ENCODE peak calls at places on chromosomes 12 and 14, in ten cellular contexts. V is T-helper 1 cell; J is stimulated activated CD8-positive, alpha-beta memory T cell treated with anti-CD3 and anti-CD28 coated beads, Interleukin-12 subunit alpha, Interleukin-12 subunit beta, amount 100 ng/mL, for 1 hour; E is AG09309; S is left cardiac atrium; K is cerebellum; X is pancreas; A is H4; Q is smooth muscle cell of the brain vasculature; L is T-cell. W is an unnamed sample.

GRCh38 chr14:78752789-78753188 is 582.6 kb downstream of the NRXN3 start:
- DNase-seq in X (peak; percentile 22), E (no peak), V (no peak), S (no peak), K (no peak), L (no peak), A (no peak), J (no peak), Q (no peak), W (no peak)

GRCh38 chr14:56199095-56199975 is 81.1 kb downstream of the PELI2 start:
- DNase-seq in J (no peak), K (no peak), X (no peak), Q (peak; percentile 89), E (peak; percentile 86), A (peak; percentile 99), S (no peak), L (no peak), V (no peak), W (peak; percentile 30)

GRCh38 chr12:124630791-124631313 is 63.4 kb upstream of the NCOR2 start:
- DNase-seq in S (no peak), K (no peak), J (no peak), V (no peak), Q (no peak), L (no peak), A (no peak), X (no peak), E (no peak), W (no peak)

GRCh38 chr12:18658829-18659228 is 79.0 kb downstream of the PLCZ1 start:
- DNase-seq in J (no peak), X (no peak), S (no peak), Q (no peak), K (no peak), V (no peak), L (no peak), E (no peak), A (no peak), W (no peak)

GRCh38 chr12:132469423-132469822 is 20.5 kb upstream of the FBRSL1 start:
- DNase-seq in K (no peak), Q (no peak), A (no peak), E (no peak), L (no peak), V (no peak), S (no peak), X (no peak), J (no peak), W (no peak)

GRCh38 chr14:103073876-103074698 is 9.9 kb upstream of the LBHD2 start:
- DNase-seq in J (no peak), Q (no peak), A (no peak), E (no peak), V (no peak), X (no peak), S (no peak), K (peak; percentile 29), L (no peak), W (no peak)

GRCh38 chr12:120822832-120823503 is 81.2 kb downstream of the SPPL3 start:
- DNase-seq in S (no peak), V (no peak), E (no peak), Q (no peak), X (no peak), K (no peak), A (no peak), J (no peak), L (no peak), W (no peak)

GRCh38 chr14:27553820-27554219 is 956.0 kb upstream of the NOVA1 start:
- DNase-seq in A (peak; percentile 10), L (no peak), V (no peak), E (no peak), K (no peak), S (no peak), Q (no peak), J (no peak), X (no peak), W (no peak)

GRCh38 chr14:91369628-91370445 is 47.8 kb downstream of the CCDC88C start:
- DNase-seq in L (no peak), X (no peak), K (no peak), Q (no peak), E (no peak), A (no peak), J (no peak), V (no peak), S (no peak), W (no peak)

GRCh38 chr12:59149995-59150642 is 229.8 kb upstream of the LRIG3 start:
- DNase-seq in X (no peak), L (no peak), Q (no peak), K (peak; percentile 13), E (peak; percentile 66), A (peak; percentile 91), J (no peak), S (no peak), V (no peak), W (peak; percentile 12)

GRCh38 chr14:90382491-90383125 is 14.2 kb upstream of the CALM1 start:
- DNase-seq in Q (peak; percentile 69), L (peak; percentile 72), E (peak; percentile 49), X (peak; percentile 67), K (peak; percentile 73), V (peak; percentile 32), S (peak; percentile 73), A (peak; percentile 48), J (peak; percentile 65), W (no peak)

GRCh38 chr12:128914908-128915563 is 61.8 kb downstream of the GLT1D1 start:
- DNase-seq in E (no peak), L (peak; percentile 57), J (no peak), A (no peak), X (no peak), Q (no peak), V (no peak), S (no peak), K (no peak), W (no peak)

GRCh38 chr12:60494249-60494648 is 898.4 kb downstream of the SLC16A7 start:
- DNase-seq in V (no peak), L (no peak), S (no peak), J (no peak), A (peak; percentile 56), Q (peak; percentile 26), E (peak; percentile 37), K (peak; percentile 6), X (no peak), W (no peak)

GRCh38 chr12:29971431-29971830 is 187.7 kb upstream of the TMTC1 start:
- DNase-seq in X (no peak), Q (no peak), L (no peak), J (no peak), K (no peak), A (no peak), E (no peak), S (no peak), V (no peak), W (no peak)

GRCh38 chr12:125453751-125454150 is 388.5 kb downstream of the AACS start:
- DNase-seq in J (no peak), V (no peak), A (no peak), L (no peak), Q (no peak), S (no peak), K (no peak), X (no peak), E (no peak), W (no peak)

GRCh38 chr12:2256453-2256852 is 203.7 kb downstream of the CACNA1C start:
- DNase-seq in L (no peak), V (no peak), J (no peak), X (no peak), Q (no peak), K (no peak), S (no peak), A (peak; percentile 69), E (peak; percentile 75), W (no peak)

GRCh38 chr12:64389154-64389553 is 1.4 kb downstream of the C12orf56 start:
- DNase-seq in X (no peak), S (no peak), Q (no peak), E (no peak), J (no peak), A (no peak), K (no peak), V (no peak), L (no peak), W (no peak)

GRCh38 chr12:126760109-126760508 is 1506.9 kb upstream of the TMEM132C start:
- DNase-seq in A (no peak), Q (no peak), K (no peak), J (no peak), V (no peak), S (no peak), X (no peak), E (no peak), L (no peak), W (no peak)

GRCh38 chr12:75578546-75578945 is 67.1 kb upstream of the KRR1 start:
- DNase-seq in L (no peak), K (no peak), S (no peak), V (no peak), Q (no peak), J (no peak), X (no peak), A (no peak), E (no peak), W (no peak)